ENCODE peak calls at places on chromosome 17, in six cellular contexts. G is upper lobe of left lung; D is sigmoid colon; Y is dorsolateral prefrontal cortex; F is CD4-positive, CD25-positive, alpha-beta regulatory T cell; H is thoracic aorta. T is an unnamed sample.

GRCh38 chr17:45052052-45052772 is 780 bp upstream of the DCAKD start:
- DNase-seq in F (peak), Y (peak), D (peak), H (no peak), G (peak), T (peak)

GRCh38 chr17:71033336-71033735 is 864.0 kb downstream of the KCNJ2 start:
- DNase-seq in G (no peak), F (no peak), H (no peak), D (no peak), Y (no peak), T (no peak)

GRCh38 chr17:8829036-8829941 is 30.1 kb upstream of the MFSD6L start:
- DNase-seq in H (no peak), Y (no peak), F (no peak), G (no peak), D (no peak), T (no peak)

GRCh38 chr17:49227436-49228261 is 2.9 kb downstream of the PHOSPHO1 start:
- DNase-seq in D (peak), H (no peak), Y (peak), G (peak), F (peak), T (peak)

GRCh38 chr17:74918906-74919305 is 4.1 kb downstream of the USH1G start:
- DNase-seq in F (no peak), H (no peak), D (no peak), Y (no peak), G (no peak), T (no peak)

GRCh38 chr17:57604771-57605733 is 140.0 kb downstream of the CCDC182 start:
- DNase-seq in Y (peak), G (peak), D (peak), H (no peak), F (no peak), T (peak)

GRCh38 chr17:40818733-40819527 is 3.5 kb downstream of the KRT10 start:
- DNase-seq in D (peak), F (peak), Y (peak), G (peak), H (peak), T (peak)

GRCh38 chr17:80605326-80606066 is 60.9 kb downstream of the RPTOR start:
- DNase-seq in Y (no peak), G (no peak), H (no peak), F (no peak), D (no peak), T (no peak)

GRCh38 chr17:77423589-77424451 is 283.1 kb downstream of the SEC14L1 start:
- DNase-seq in F (no peak), G (peak), D (peak), H (peak), Y (peak), T (no peak)

GRCh38 chr17:31327534-31328526 is 6.4 kb upstream of the EVI2A start:
- DNase-seq in G (no peak), D (no peak), H (no peak), F (no peak), Y (no peak), T (no peak)

GRCh38 chr17:81404557-81405165 is 9.4 kb downstream of the BAHCC1 start:
- DNase-seq in D (no peak), G (no peak), Y (no peak), F (no peak), H (no peak), T (no peak)

GRCh38 chr17:82366749-82367148 is 4.8 kb upstream of the UTS2R start:
- DNase-seq in D (no peak), F (no peak), Y (no peak), H (no peak), G (no peak), T (no peak)

GRCh38 chr17:4823373-4824089 is 9.6 kb upstream of the MINK1 start:
- DNase-seq in D (no peak), Y (no peak), G (peak), H (no peak), F (no peak), T (no peak)

GRCh38 chr17:80969674-80970043 is 22.0 kb upstream of the CHMP6 start:
- DNase-seq in D (no peak), G (no peak), Y (no peak), H (no peak), F (no peak), T (no peak)

GRCh38 chr17:6998855-6999508 is 3.1 kb downstream of the ALOX12 start:
- DNase-seq in H (no peak), G (no peak), Y (no peak), D (no peak), F (no peak), T (no peak)

GRCh38 chr17:81064746-81065475 is 30.0 kb downstream of the BAIAP2 start:
- DNase-seq in D (no peak), H (no peak), G (peak), F (no peak), Y (peak), T (no peak)

DNA sequence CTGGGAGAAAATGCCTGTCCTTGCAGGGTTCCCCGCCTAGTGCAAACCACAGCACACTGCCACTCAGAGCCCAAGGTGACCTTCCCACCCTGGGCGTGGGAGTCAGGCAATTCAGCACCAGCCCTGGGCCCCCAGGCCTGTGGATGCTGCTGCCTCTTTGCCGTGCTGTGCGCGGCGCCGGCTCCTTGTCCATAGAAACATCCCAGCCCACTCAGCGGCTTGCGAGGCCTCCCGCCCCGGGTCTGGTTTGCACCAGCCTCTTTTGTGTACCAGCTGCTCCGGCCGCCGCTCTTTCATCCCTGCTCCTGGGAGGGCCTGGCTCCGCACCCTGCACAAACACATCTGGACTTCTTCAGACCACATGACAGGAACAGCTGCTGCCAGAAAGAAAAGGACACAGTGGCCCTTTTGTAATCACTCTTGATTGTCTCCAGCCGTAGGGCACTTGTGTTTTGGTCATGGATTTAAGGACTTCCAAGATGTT is 75.4 kb upstream of the SDK2 start:
- DNase-seq in G (no peak), D (peak), F (no peak), H (no peak), Y (peak), T (no peak)
- H3K27ac ChIP-seq in G (no peak), D (no peak), F (no peak), H (no peak), Y (peak), T (no peak)

DNA sequence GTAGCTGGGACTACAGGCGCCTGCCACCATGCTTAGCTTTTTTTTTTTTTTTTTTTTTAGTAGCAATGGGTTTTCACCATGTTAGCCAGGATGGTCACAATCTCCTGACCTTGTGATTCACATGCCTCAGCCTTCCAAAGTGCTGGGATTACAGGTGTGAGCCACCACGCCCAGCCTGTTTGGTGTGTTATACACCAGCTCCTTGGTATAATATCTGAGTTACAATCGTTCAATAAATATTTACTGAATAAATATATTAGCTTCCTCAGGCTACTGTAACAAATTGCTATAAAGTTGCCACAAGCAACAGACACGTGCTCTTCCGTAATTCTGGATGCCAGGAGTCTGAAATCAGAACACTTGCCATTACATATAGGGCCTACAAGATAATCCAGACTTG is 13.6 kb upstream of the FAM20A start:
- DNase-seq in D (no peak), Y (no peak), F (no peak), H (no peak), G (no peak), T (no peak)
- H3K27ac ChIP-seq in D (no peak), Y (no peak), F (no peak), H (no peak), G (no peak), T (no peak)

GRCh38 chr17:66357037-66357436 is 54.6 kb downstream of the PRKCA start:
- DNase-seq in F (no peak), Y (no peak), D (no peak), G (no peak), H (no peak), T (no peak)

GRCh38 chr17:66354981-66355380 is 52.6 kb downstream of the PRKCA start:
- DNase-seq in G (no peak), Y (no peak), F (no peak), D (no peak), H (no peak), T (no peak)

GRCh38 chr17:66354472-66354871 is 52.1 kb downstream of the PRKCA start:
- DNase-seq in F (no peak), D (no peak), H (no peak), G (no peak), Y (no peak), T (no peak)

GRCh38 chr17:66353937-66354401 is 51.6 kb downstream of the PRKCA start:
- DNase-seq in H (no peak), F (no peak), D (no peak), Y (no peak), G (no peak), T (no peak)

GRCh38 chr17:66355510-66355909 is 53.1 kb downstream of the PRKCA start:
- DNase-seq in D (no peak), G (no peak), F (no peak), Y (no peak), H (no peak), T (no peak)
- H3K27ac ChIP-seq in D (no peak), G (no peak), F (no peak), Y (no peak), H (no peak), T (no peak)

GRCh38 chr17:59151007-59151406 is 4.0 kb downstream of the SKA2 start:
- DNase-seq in H (no peak), Y (no peak), D (no peak), F (no peak), G (no peak), T (no peak)

GRCh38 chr17:59149841-59150511 is 5.0 kb downstream of the SKA2 start:
- DNase-seq in D (no peak), G (no peak), Y (no peak), H (no peak), F (no peak), T (no peak)

GRCh38 chr17:59152925-59153324 is 2.1 kb downstream of the SKA2 start:
- DNase-seq in F (no peak), G (no peak), Y (no peak), H (no peak), D (no peak), T (no peak)

GRCh38 chr17:59149051-59149450 is 5.9 kb downstream of the SKA2 start:
- DNase-seq in Y (no peak), F (no peak), D (no peak), H (no peak), G (no peak), T (no peak)

DNA sequence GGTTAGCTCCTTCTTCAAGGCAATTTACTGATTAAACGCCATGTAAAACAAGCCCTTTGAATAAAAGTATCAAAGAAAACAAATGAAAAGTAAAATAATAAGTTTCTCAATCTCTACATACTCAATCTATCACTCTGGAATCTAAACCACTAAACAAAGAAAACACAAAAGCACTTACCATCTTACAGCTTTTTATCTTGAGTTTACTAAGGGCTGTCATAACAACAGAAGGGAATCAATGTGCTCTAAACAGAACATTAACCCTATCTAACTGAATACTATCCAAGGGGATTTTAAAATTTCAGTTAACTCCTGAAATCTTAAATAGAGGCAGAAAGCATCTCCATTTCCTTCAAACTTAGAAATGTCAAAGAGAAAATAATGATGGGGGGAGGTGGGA is 3.4 kb downstream of the SKA2 start:
- DNase-seq in F (no peak), D (no peak), Y (no peak), H (no peak), G (no peak), T (no peak)
- H3K27ac ChIP-seq in F (peak), D (peak), Y (no peak), H (no peak), G (no peak), T (no peak)

DNA sequence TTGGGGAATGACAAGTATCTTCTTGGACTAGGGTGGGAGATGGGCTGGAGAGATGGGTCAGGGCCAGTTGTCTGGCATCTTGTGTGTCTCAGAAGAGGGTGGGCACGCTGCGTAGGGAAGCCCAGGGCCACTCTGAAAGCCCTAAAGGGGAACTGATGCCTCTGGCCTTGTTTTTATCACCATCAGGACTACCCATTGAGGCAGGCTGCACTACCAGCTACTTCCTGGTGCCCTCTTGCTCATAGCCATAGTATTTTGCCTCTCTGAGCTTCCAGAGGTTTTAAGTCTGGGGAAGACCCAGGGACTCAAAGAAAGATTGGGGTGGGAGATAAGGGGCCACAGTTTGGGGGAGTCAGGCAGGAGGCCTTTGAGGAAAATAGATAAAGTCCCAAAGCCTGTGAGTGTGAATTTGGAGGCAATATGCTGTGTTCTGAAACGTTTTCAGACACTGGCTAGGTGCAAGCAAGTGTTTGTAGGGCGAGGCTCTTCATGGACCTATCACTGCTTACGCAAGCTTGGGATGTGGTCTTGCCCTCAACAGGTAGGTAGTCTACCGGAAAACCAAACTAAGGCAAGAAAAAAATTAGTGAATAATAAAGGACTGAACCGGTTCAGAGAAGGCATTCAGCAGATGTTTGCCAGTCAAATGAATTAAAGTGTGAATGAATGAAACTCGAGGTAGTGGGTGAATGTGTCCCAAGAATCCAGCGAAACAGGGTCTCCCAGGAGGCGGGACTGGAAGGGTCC is 688 bp upstream of the ITGB3 start:
- DNase-seq in H (no peak), D (no peak), G (no peak), Y (no peak), F (no peak), T (no peak)
- H3K27ac ChIP-seq in H (peak), D (peak), G (no peak), Y (no peak), F (no peak), T (no peak)

DNA sequence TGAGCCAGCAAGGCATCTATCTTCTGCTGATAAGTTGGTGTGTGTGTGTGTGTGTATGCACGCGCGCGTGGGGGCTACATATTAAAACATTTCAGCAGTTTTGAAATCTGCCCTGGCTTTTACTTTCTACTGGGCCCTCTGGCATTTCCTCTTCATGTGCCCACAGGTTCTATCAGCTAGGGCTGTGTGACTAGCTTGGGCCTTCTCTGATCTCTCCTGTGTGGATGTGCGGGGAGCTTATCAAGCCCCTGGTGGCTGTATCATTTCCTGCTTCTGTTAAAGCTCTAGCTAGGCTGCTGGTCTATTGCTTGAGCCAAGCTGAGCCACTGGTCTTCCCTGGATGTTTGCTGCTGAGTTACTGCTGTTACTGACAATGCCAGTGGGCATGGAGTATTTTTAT is 132.5 kb downstream of the AATF start:
- DNase-seq in D (no peak), G (no peak), F (no peak), Y (no peak), H (no peak), T (no peak)
- H3K27ac ChIP-seq in D (no peak), G (no peak), F (no peak), Y (no peak), H (no peak), T (no peak)

GRCh38 chr17:33602981-33603380 is 309.9 kb upstream of the ASIC2 start:
- DNase-seq in G (no peak), Y (no peak), H (no peak), D (no peak), F (no peak), T (no peak)

GRCh38 chr17:33595783-33596182 is 302.7 kb upstream of the ASIC2 start:
- DNase-seq in Y (no peak), F (no peak), D (no peak), H (no peak), G (no peak), T (no peak)

GRCh38 chr17:33594000-33594399 is 300.9 kb upstream of the ASIC2 start:
- DNase-seq in F (no peak), D (no peak), G (no peak), H (no peak), Y (peak), T (no peak)

GRCh38 chr17:33596904-33597303 is 303.8 kb upstream of the ASIC2 start:
- DNase-seq in Y (peak), H (no peak), G (no peak), D (no peak), F (no peak), T (no peak)

GRCh38 chr17:33598795-33599194 is 305.7 kb upstream of the ASIC2 start:
- DNase-seq in Y (no peak), H (no peak), G (no peak), F (no peak), D (no peak), T (no peak)
- H3K27ac ChIP-seq in Y (no peak), H (no peak), G (no peak), F (no peak), D (no peak), T (no peak)